ENCODE peak calls at places on chromosomes 7 and 10, in eight cellular contexts. One of them, this sample, is unnamed.
A peak's percentile ranks its signal among the peaks of the same experiment; 100 is the strongest.

GRCh38 chr10:131264110-131264788 is 47.3 kb downstream of the TCERG1L start:
- DNase-seq in psoas muscle: no peak
- DNase-seq in SJCRH30: no peak
- DNase-seq in WERI-Rb-1: no peak
- DNase-seq in IMR-90: no peak
- DNase-seq in HCT116: no peak
- DNase-seq in ascending aorta: no peak
- DNase-seq in right atrium auricular region: no peak
- DNase-seq in this sample: no peak

GRCh38 chr10:78218833-78219490 is 185.3 kb downstream of the RPS24 start:
- DNase-seq in SJCRH30: no peak
- DNase-seq in WERI-Rb-1: no peak
- DNase-seq in psoas muscle: no peak
- DNase-seq in IMR-90: no peak
- DNase-seq in right atrium auricular region: no peak
- DNase-seq in ascending aorta: no peak
- DNase-seq in HCT116: no peak
- DNase-seq in this sample: no peak

GRCh38 chr10:15181576-15182156 is 13.2 kb upstream of the NMT2 start:
- DNase-seq in IMR-90: no peak
- DNase-seq in ascending aorta: no peak
- DNase-seq in right atrium auricular region: no peak
- DNase-seq in WERI-Rb-1: no peak
- DNase-seq in psoas muscle: no peak
- DNase-seq in SJCRH30: no peak
- DNase-seq in HCT116: no peak
- DNase-seq in this sample: no peak

GRCh38 chr7:28360739-28361138 is 51.6 kb upstream of the CREB5 start:
- DNase-seq in ascending aorta: no peak
- DNase-seq in SJCRH30: no peak
- DNase-seq in IMR-90: no peak
- DNase-seq in HCT116: no peak
- DNase-seq in right atrium auricular region: no peak
- DNase-seq in WERI-Rb-1: no peak
- DNase-seq in psoas muscle: no peak
- DNase-seq in this sample: no peak

GRCh38 chr10:91162495-91163268 is 57.8 kb upstream of the PCGF5 start:
- DNase-seq in ascending aorta: peak; percentile 90
- DNase-seq in HCT116: no peak
- DNase-seq in IMR-90: peak; percentile 40
- DNase-seq in WERI-Rb-1: peak; percentile 52
- DNase-seq in right atrium auricular region: peak; percentile 68
- DNase-seq in psoas muscle: peak; percentile 81
- DNase-seq in SJCRH30: peak; percentile 44
- DNase-seq in this sample: peak; percentile 71

GRCh38 chr7:140653319-140654108 is 12.9 kb upstream of the DENND2A start:
- DNase-seq in right atrium auricular region: no peak
- DNase-seq in IMR-90: peak; percentile 86
- DNase-seq in WERI-Rb-1: peak; percentile 83
- DNase-seq in ascending aorta: peak; percentile 77
- DNase-seq in HCT116: peak; percentile 65
- DNase-seq in psoas muscle: peak; percentile 42
- DNase-seq in SJCRH30: peak; percentile 79
- DNase-seq in this sample: peak; percentile 41

GRCh38 chr7:17168399-17168798 is 130.1 kb upstream of the AHR start:
- DNase-seq in WERI-Rb-1: no peak
- DNase-seq in right atrium auricular region: no peak
- DNase-seq in ascending aorta: no peak
- DNase-seq in psoas muscle: no peak
- DNase-seq in HCT116: no peak
- DNase-seq in IMR-90: no peak
- DNase-seq in SJCRH30: no peak
- DNase-seq in this sample: no peak

GRCh38 chr10:16663472-16663871 is 141.8 kb upstream of the C1QL3 start:
- DNase-seq in ascending aorta: no peak
- DNase-seq in WERI-Rb-1: no peak
- DNase-seq in IMR-90: no peak
- DNase-seq in HCT116: no peak
- DNase-seq in right atrium auricular region: no peak
- DNase-seq in SJCRH30: no peak
- DNase-seq in psoas muscle: no peak
- DNase-seq in this sample: no peak

DNA sequence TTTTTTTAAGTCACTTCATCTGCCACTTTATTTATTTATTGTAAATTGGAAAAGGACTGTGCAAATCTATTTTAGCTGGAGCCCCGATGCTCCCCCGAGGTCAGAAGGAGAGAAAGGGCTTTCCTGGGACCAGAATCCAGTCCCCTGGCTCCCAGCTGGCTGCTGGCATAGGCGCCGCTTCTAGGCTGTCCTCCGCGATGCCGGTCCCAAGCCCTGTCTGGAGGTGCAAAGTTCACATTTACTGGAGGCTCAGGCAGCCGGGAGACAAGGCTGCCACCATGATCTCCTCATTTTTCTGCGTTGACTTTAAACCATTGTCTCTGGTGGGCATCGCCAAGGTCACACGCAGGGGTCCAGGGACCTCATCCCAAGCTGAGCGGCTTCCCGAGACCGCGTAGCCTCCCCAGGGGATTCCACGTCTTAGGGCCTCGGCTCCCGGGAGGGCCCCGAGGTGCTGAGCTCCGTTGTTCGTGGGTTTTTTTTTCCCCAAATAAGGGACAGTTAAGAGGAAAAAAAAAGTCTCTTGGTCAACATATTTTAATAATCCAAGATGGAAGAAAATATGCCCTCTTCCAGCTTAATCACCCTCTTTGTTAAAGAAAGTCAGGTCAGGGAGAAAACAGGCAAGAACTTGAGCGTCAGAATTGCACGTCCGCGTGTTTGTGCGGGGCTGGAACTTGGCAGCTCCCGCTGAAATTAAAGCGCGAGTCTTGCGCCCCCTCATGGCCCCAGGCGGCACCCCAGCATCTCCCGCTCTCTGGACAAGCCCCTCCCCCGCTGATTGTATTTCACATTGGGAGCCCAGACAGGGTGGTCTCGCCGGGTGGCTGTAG is 11.9 kb downstream of the RGR start:
- DNase-seq in WERI-Rb-1: peak; percentile 72
- DNase-seq in ascending aorta: peak; percentile 58
- DNase-seq in psoas muscle: peak; percentile 50
- DNase-seq in HCT116: peak; percentile 46
- DNase-seq in right atrium auricular region: peak; percentile 68
- DNase-seq in SJCRH30: no peak
- DNase-seq in IMR-90: peak; percentile 51
- DNase-seq in this sample: peak; percentile 16
- H3K4me3 ChIP-seq in WERI-Rb-1: no peak overlapping the region
- H3K4me3 ChIP-seq in ascending aorta: peak overlapping the region; percentile 0
- H3K4me3 ChIP-seq in psoas muscle: no peak overlapping the region
- H3K4me3 ChIP-seq in HCT116: no peak overlapping the region
- H3K4me3 ChIP-seq in right atrium auricular region: no peak overlapping the region
- H3K4me3 ChIP-seq in SJCRH30: no peak overlapping the region
- H3K4me3 ChIP-seq in IMR-90: no peak overlapping the region
- H3K4me3 ChIP-seq in this sample: no peak overlapping the region

DNA sequence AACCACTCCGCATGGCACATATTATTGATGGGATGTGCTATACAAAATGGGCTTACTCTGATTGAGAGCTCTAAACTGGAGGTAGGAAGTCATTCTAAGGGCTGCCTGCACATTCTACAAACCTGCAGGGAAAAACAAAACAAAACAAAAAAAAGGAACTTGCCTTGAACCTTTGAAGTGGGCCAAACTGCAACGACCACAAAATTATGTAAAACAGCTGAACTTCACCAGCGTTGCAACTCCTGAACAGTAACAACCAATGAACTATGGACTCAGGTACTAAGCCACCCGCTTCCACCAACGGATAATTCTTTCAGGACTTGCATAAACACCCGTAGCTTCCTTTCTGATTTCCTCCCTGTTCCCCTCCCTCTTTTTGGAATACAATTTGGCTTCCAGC is 80.4 kb downstream of the ZNF248 start:
- DNase-seq in ascending aorta: no peak
- DNase-seq in IMR-90: no peak
- DNase-seq in psoas muscle: no peak
- DNase-seq in SJCRH30: no peak
- DNase-seq in WERI-Rb-1: no peak
- DNase-seq in right atrium auricular region: no peak
- DNase-seq in HCT116: no peak
- DNase-seq in this sample: no peak
- H3K9me3 ChIP-seq in ascending aorta: peaks cover 31% of the 10 kb centered on the region
- H3K9me3 ChIP-seq in IMR-90: peaks cover 13% of the 10 kb centered on the region
- H3K9me3 ChIP-seq in psoas muscle: peaks cover 14% of the 10 kb centered on the region
- H3K9me3 ChIP-seq in SJCRH30: no peaks in the 10 kb centered on the region
- H3K9me3 ChIP-seq in WERI-Rb-1: no peaks in the 10 kb centered on the region
- H3K9me3 ChIP-seq in right atrium auricular region: no peaks in the 10 kb centered on the region
- H3K9me3 ChIP-seq in HCT116: no peaks in the 10 kb centered on the region
- H3K9me3 ChIP-seq in this sample: no peaks in the 10 kb centered on the region

DNA sequence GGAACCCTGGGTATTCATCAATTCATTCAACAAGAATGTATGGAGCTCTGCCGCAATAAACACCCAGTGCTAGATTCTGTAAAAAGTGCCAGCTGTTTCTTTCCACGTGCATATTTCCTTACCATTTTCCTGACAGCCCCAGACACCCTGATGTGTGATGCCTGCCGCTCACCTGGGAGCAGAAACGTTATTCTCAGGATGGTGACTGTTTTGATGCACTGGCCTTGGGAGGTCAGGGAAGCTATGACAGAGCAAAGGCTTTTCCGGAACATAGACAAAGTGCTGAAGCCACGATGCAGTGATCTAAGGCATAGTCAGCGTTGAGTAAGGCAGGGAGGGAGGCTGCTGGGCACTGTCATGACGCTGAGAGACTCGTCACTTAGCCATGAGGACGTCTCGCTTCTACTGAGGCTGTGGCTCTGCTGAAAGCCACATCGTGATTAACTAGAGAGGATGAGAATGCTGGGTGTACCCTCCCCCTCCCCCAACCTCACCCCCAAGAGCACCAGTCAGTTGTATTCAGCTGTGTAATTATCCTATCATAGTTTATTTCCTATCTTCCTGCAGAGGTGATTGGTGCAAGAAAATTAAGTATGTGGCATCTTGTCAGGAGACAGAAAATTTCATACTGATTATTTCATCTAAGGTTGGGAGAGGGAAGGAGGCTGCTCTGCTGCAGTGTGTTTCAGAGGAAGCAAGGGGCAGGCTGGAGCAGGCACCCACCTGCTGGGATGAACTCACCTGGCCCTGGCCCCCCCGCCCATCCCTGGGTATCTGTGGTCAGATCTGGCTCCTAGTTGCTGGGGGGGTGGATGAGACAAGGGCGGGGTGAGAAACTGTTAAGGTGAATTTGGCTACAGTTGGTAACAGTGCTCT is 48.8 kb upstream of the SMNDC1 start:
- DNase-seq in IMR-90: peak; percentile 99
- DNase-seq in WERI-Rb-1: peak; percentile 55
- DNase-seq in HCT116: peak; percentile 73
- DNase-seq in SJCRH30: no peak
- DNase-seq in ascending aorta: no peak
- DNase-seq in psoas muscle: no peak
- DNase-seq in right atrium auricular region: no peak
- DNase-seq in this sample: peak; percentile 81
- H3K27me3 ChIP-seq in IMR-90: no peaks in the 10 kb centered on the region
- H3K27me3 ChIP-seq in WERI-Rb-1: no peaks in the 10 kb centered on the region
- H3K27me3 ChIP-seq in HCT116: no peaks in the 10 kb centered on the region
- H3K27me3 ChIP-seq in SJCRH30: no peaks in the 10 kb centered on the region
- H3K27me3 ChIP-seq in ascending aorta: no peaks in the 10 kb centered on the region
- H3K27me3 ChIP-seq in psoas muscle: peaks cover 12% of the 10 kb centered on the region
- H3K27me3 ChIP-seq in right atrium auricular region: no peaks in the 10 kb centered on the region
- H3K27me3 ChIP-seq in this sample: no peaks in the 10 kb centered on the region

GRCh38 chr7:519429-519973 is at the start of gene PDGFA:
- DNase-seq in ascending aorta: no peak
- DNase-seq in HCT116: no peak
- DNase-seq in IMR-90: peak; percentile 39
- DNase-seq in SJCRH30: no peak
- DNase-seq in psoas muscle: peak; percentile 64
- DNase-seq in right atrium auricular region: no peak
- DNase-seq in WERI-Rb-1: no peak
- DNase-seq in this sample: peak; percentile 62
- H3K4me3 ChIP-seq in ascending aorta: peak within 1 kb of the TSS; percentile 83
- H3K4me3 ChIP-seq in HCT116: peak within 1 kb of the TSS; percentile 94
- H3K4me3 ChIP-seq in IMR-90: peak within 1 kb of the TSS; percentile 77
- H3K4me3 ChIP-seq in SJCRH30: peak within 1 kb of the TSS; percentile 87
- H3K4me3 ChIP-seq in psoas muscle: peak within 1 kb of the TSS; percentile 94
- H3K4me3 ChIP-seq in right atrium auricular region: peak within 1 kb of the TSS; percentile 85
- H3K4me3 ChIP-seq in WERI-Rb-1: peak within 1 kb of the TSS; percentile 57
- H3K4me3 ChIP-seq in this sample: peak within 1 kb of the TSS; percentile 60

GRCh38 chr7:158054611-158055010 is 533.0 kb downstream of the PTPRN2 start:
- DNase-seq in psoas muscle: no peak
- DNase-seq in IMR-90: no peak
- DNase-seq in SJCRH30: no peak
- DNase-seq in WERI-Rb-1: no peak
- DNase-seq in right atrium auricular region: no peak
- DNase-seq in ascending aorta: no peak
- DNase-seq in HCT116: no peak
- DNase-seq in this sample: no peak
- H3K9me3 ChIP-seq in psoas muscle: no peaks in the 10 kb centered on the region
- H3K9me3 ChIP-seq in IMR-90: peaks cover 43% of the 10 kb centered on the region
- H3K9me3 ChIP-seq in SJCRH30: no peaks in the 10 kb centered on the region
- H3K9me3 ChIP-seq in WERI-Rb-1: no peaks in the 10 kb centered on the region
- H3K9me3 ChIP-seq in right atrium auricular region: no peaks in the 10 kb centered on the region
- H3K9me3 ChIP-seq in ascending aorta: no peaks in the 10 kb centered on the region
- H3K9me3 ChIP-seq in HCT116: peaks cover 4% of the 10 kb centered on the region
- H3K9me3 ChIP-seq in this sample: no peaks in the 10 kb centered on the region

GRCh38 chr10:61456095-61456789 is 3.1 kb upstream of the TMEM26 start:
- DNase-seq in WERI-Rb-1: no peak
- DNase-seq in IMR-90: peak; percentile 23
- DNase-seq in psoas muscle: no peak
- DNase-seq in HCT116: no peak
- DNase-seq in SJCRH30: no peak
- DNase-seq in right atrium auricular region: no peak
- DNase-seq in ascending aorta: no peak
- DNase-seq in this sample: no peak

GRCh38 chr10:61454541-61454940 is 1.4 kb upstream of the TMEM26 start:
- DNase-seq in ascending aorta: no peak
- DNase-seq in SJCRH30: no peak
- DNase-seq in right atrium auricular region: no peak
- DNase-seq in psoas muscle: no peak
- DNase-seq in WERI-Rb-1: no peak
- DNase-seq in HCT116: no peak
- DNase-seq in IMR-90: no peak
- DNase-seq in this sample: no peak

GRCh38 chr10:61451357-61451756 is 1.8 kb downstream of the TMEM26 start:
- DNase-seq in SJCRH30: no peak
- DNase-seq in ascending aorta: no peak
- DNase-seq in right atrium auricular region: no peak
- DNase-seq in psoas muscle: no peak
- DNase-seq in HCT116: no peak
- DNase-seq in IMR-90: no peak
- DNase-seq in WERI-Rb-1: no peak
- DNase-seq in this sample: no peak

GRCh38 chr10:61452229-61452651 is 941 bp downstream of the TMEM26 start:
- DNase-seq in WERI-Rb-1: no peak
- DNase-seq in SJCRH30: no peak
- DNase-seq in IMR-90: no peak
- DNase-seq in ascending aorta: no peak
- DNase-seq in HCT116: no peak
- DNase-seq in psoas muscle: no peak
- DNase-seq in right atrium auricular region: no peak
- DNase-seq in this sample: no peak

GRCh38 chr10:61452655-61453641 is at the start of gene TMEM26:
- DNase-seq in ascending aorta: peak; percentile 66
- DNase-seq in IMR-90: peak; percentile 30
- DNase-seq in HCT116: no peak
- DNase-seq in SJCRH30: no peak
- DNase-seq in right atrium auricular region: no peak
- DNase-seq in WERI-Rb-1: peak; percentile 14
- DNase-seq in psoas muscle: peak; percentile 25
- DNase-seq in this sample: peak; percentile 21
- H3K27me3 ChIP-seq in ascending aorta: no peaks in the 10 kb centered on the region
- H3K27me3 ChIP-seq in IMR-90: peaks cover 3% of the 10 kb centered on the region
- H3K27me3 ChIP-seq in HCT116: no peaks in the 10 kb centered on the region
- H3K27me3 ChIP-seq in SJCRH30: no peaks in the 10 kb centered on the region
- H3K27me3 ChIP-seq in right atrium auricular region: peaks cover 7% of the 10 kb centered on the region
- H3K27me3 ChIP-seq in WERI-Rb-1: no peaks in the 10 kb centered on the region
- H3K27me3 ChIP-seq in psoas muscle: peaks cover 21% of the 10 kb centered on the region
- H3K27me3 ChIP-seq in this sample: no peaks in the 10 kb centered on the region